ENCODE peak calls at places on chromosomes 5 and 9, in seven cellular contexts. I, G, Z, V, M, U and E are unnamed samples.

GRCh38 chr5:84091400-84091799 is 293.3 kb downstream of the EDIL3 start:
- DNase-seq in I (peak; percentile 67), G (no peak), Z (no peak), V (no peak), M (no peak), U (peak; percentile 35), E (peak; percentile 10)

GRCh38 chr9:80552931-80553330 is 981.2 kb downstream of the TLE4 start:
- DNase-seq in I (no peak), G (no peak), Z (peak; percentile 75), V (peak; percentile 32), M (no peak), U (no peak), E (no peak)

GRCh38 chr5:173745123-173745522 is 128.7 kb upstream of the BOD1 start:
- DNase-seq in I (no peak), G (no peak), Z (no peak), V (no peak), M (no peak), U (no peak), E (no peak)

GRCh38 chr9:19994296-19994695 is 205.5 kb upstream of the SLC24A2 start:
- DNase-seq in I (no peak), G (no peak), Z (peak; percentile 44), V (peak; percentile 66), M (peak; percentile 58), U (peak; percentile 89), E (peak; percentile 76)

GRCh38 chr9:121770415-121771273 is 119.2 kb downstream of the DAB2IP start:
- DNase-seq in I (no peak), G (no peak), Z (peak; percentile 39), V (peak; percentile 79), M (peak; percentile 37), U (no peak), E (no peak)

GRCh38 chr5:163915481-163915961 is 410.1 kb downstream of the MAT2B start:
- DNase-seq in I (peak; percentile 36), G (no peak), Z (peak; percentile 80), V (peak; percentile 33), M (no peak), U (no peak), E (peak; percentile 12)

GRCh38 chr5:85049020-85049419 is 664.3 kb upstream of the EDIL3 start:
- DNase-seq in I (peak; percentile 69), G (no peak), Z (peak; percentile 86), V (peak; percentile 1), M (peak; percentile 73), U (peak; percentile 13), E (peak; percentile 77)

GRCh38 chr9:98565152-98566135 is 143.3 kb downstream of the GABBR2 start:
- DNase-seq in I (no peak), G (no peak), Z (no peak), V (no peak), M (no peak), U (no peak), E (no peak)

GRCh38 chr5:27437594-27438200 is 399.3 kb upstream of the CDH9 start:
- DNase-seq in I (no peak), G (no peak), Z (peak; percentile 79), V (no peak), M (no peak), U (no peak), E (no peak)

GRCh38 chr5:142611154-142611553 is 74.7 kb downstream of the FGF1 start:
- DNase-seq in I (peak; percentile 70), G (peak; percentile 57), Z (peak; percentile 67), V (peak; percentile 75), M (peak; percentile 74), U (peak; percentile 29), E (peak; percentile 68)

GRCh38 chr5:157546456-157547100 is 29.0 kb downstream of the ADAM19 start:
- DNase-seq in I (peak; percentile 65), G (no peak), Z (peak; percentile 34), V (no peak), M (no peak), U (no peak), E (no peak)

GRCh38 chr5:67401166-67401565 is 204.6 kb upstream of the CD180 start:
- DNase-seq in I (no peak), G (no peak), Z (no peak), V (no peak), M (no peak), U (no peak), E (no peak)